ENCODE peak calls at places on chromosomes 12 and 14, in four cellular contexts. Y is uterus; U is PC-3; E is CD8-positive, alpha-beta memory T cell. V is an unnamed sample.

GRCh38 chr12:132186857-132187620 is 42.8 kb downstream of the NOC4L start:
- DNase-seq in Y (no peak), U (peak; percentile 36), E (no peak), V (no peak)

GRCh38 chr12:132711169-132711843 is 664 bp downstream of the PGAM5 start:
- DNase-seq in Y (no peak), U (no peak), E (no peak), V (no peak)

GRCh38 chr14:71764701-71765347 is 167.4 kb upstream of the RGS6 start:
- DNase-seq in Y (no peak), U (no peak), E (no peak), V (no peak)

GRCh38 chr12:67358686-67359374 is 89.7 kb downstream of the CAND1 start:
- DNase-seq in Y (no peak), U (no peak), E (no peak), V (no peak)

GRCh38 chr12:85872497-85873091 is 1.5 kb upstream of the NTS start:
- DNase-seq in Y (no peak), U (peak; percentile 81), E (no peak), V (no peak)

GRCh38 chr12:126784328-126784921 is 1482.5 kb upstream of the TMEM132C start:
- DNase-seq in Y (no peak), U (peak; percentile 81), E (peak; percentile 10), V (peak; percentile 57)

GRCh38 chr14:51613436-51613835 is 38.3 kb upstream of the FRMD6 start:
- DNase-seq in Y (no peak), U (no peak), E (no peak), V (no peak)

GRCh38 chr14:30484976-30485375 is 74.0 kb upstream of the G2E3 start:
- DNase-seq in Y (no peak), U (no peak), E (no peak), V (no peak)

GRCh38 chr14:104115691-104116543 is 22.5 kb upstream of the KIF26A start:
- DNase-seq in Y (no peak), U (peak; percentile 48), E (no peak), V (no peak)

GRCh38 chr14:65169351-65169750 is 67.0 kb upstream of the MAX start:
- DNase-seq in Y (no peak), U (no peak), E (no peak), V (no peak)

GRCh38 chr14:65972346-65972745 is 513.8 kb upstream of the CCDC196 start:
- DNase-seq in Y (no peak), U (no peak), E (no peak), V (no peak)

GRCh38 chr12:13135336-13136178 is 32.1 kb upstream of the GSG1 start:
- DNase-seq in Y (no peak), U (peak; percentile 97), E (no peak), V (peak; percentile 83)

GRCh38 chr12:115963030-115963480 is 314.4 kb downstream of the MED13L start:
- DNase-seq in Y (no peak), U (peak; percentile 40), E (no peak), V (no peak)

GRCh38 chr12:120574106-120574505 is 7.1 kb downstream of the POP5 start:
- DNase-seq in Y (no peak), U (no peak), E (no peak), V (no peak)

GRCh38 chr12:810635-811415 is 58.4 kb downstream of the WNK1 start:
- DNase-seq in Y (no peak), U (no peak), E (no peak), V (no peak)

GRCh38 chr12:87981495-87981894 is 47.7 kb downstream of the C12orf50 start:
- DNase-seq in Y (no peak), U (no peak), E (no peak), V (no peak)

GRCh38 chr14:94075008-94075407 is 6.0 kb downstream of the DDX24 start:
- DNase-seq in Y (no peak), U (no peak), E (no peak), V (no peak)
- H3K9me3 ChIP-seq in Y (peaks cover 6% of the 10 kb centered on the region), U (peaks cover 9% of the 10 kb centered on the region), E (peaks cover 8% of the 10 kb centered on the region), V (peaks cover 12% of the 10 kb centered on the region)

DNA sequence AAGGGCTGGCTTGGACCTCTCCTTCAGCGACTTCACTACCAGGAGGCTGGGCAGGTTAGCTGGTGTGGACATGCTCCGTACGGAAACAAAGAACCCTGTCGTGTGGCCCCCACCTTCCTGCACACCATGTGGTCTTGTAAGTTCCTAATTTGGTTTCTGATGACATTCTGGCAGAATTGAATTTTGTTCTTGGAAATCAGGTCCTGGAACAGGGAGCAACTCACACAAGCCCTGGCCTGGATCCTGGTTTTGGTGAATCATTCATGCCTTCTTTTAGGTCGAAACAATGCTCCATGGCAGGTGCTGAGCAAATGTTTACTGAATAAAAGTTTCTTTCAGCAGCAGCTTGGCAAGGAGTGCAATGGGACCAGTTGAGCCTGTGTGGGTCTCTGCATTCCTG is 978.5 kb downstream of the BCL11B start:
- DNase-seq in Y (no peak), U (no peak), E (no peak), V (no peak)
- H3K9me3 ChIP-seq in Y (no peaks in the 10 kb centered on the region), U (no peaks in the 10 kb centered on the region), E (no peaks in the 10 kb centered on the region), V (no peaks in the 10 kb centered on the region)

GRCh38 chr12:2263921-2264320 is 211.1 kb downstream of the CACNA1C start:
- DNase-seq in Y (no peak), U (no peak), E (no peak), V (no peak)

GRCh38 chr12:2262449-2262848 is 209.7 kb downstream of the CACNA1C start:
- DNase-seq in Y (no peak), U (no peak), E (no peak), V (no peak)

GRCh38 chr12:2266666-2267623 is 214.2 kb downstream of the CACNA1C start:
- DNase-seq in Y (no peak), U (no peak), E (no peak), V (peak; percentile 48)

GRCh38 chr12:2265461-2266167 is 212.8 kb downstream of the CACNA1C start:
- DNase-seq in Y (no peak), U (no peak), E (no peak), V (no peak)

GRCh38 chr12:2264622-2265306 is 212.0 kb downstream of the CACNA1C start:
- DNase-seq in Y (peak; percentile 77), U (no peak), E (no peak), V (peak; percentile 30)
- H3K9me3 ChIP-seq in Y (no peaks in the 10 kb centered on the region), U (no peaks in the 10 kb centered on the region), E (no peaks in the 10 kb centered on the region), V (no peaks in the 10 kb centered on the region)

GRCh38 chr14:50524071-50524470 is 8.3 kb downstream of the MAP4K5 start:
- DNase-seq in Y (no peak), U (no peak), E (no peak), V (no peak)
- H3K9me3 ChIP-seq in Y (no peaks in the 10 kb centered on the region), U (no peaks in the 10 kb centered on the region), E (no peaks in the 10 kb centered on the region), V (no peaks in the 10 kb centered on the region)

GRCh38 chr14:100807979-100808734 is 17.8 kb upstream of the MEG3 start:
- DNase-seq in Y (no peak), U (no peak), E (no peak), V (no peak)
- H3K9me3 ChIP-seq in Y (peaks cover 9% of the 10 kb centered on the region), U (peaks cover 8% of the 10 kb centered on the region), E (no peaks in the 10 kb centered on the region), V (peaks cover 9% of the 10 kb centered on the region)

GRCh38 chr12:34399631-34400422 is 377.5 kb downstream of the ALG10 start:
- DNase-seq in Y (peak; percentile 10), U (no peak), E (no peak), V (peak; percentile 24)
- H3K9me3 ChIP-seq in Y (no peaks in the 10 kb centered on the region), U (no peaks in the 10 kb centered on the region), E (no peaks in the 10 kb centered on the region), V (peaks cover 44% of the 10 kb centered on the region)

GRCh38 chr12:38161123-38162000 is 155.2 kb upstream of the ALG10B start:
- DNase-seq in Y (no peak), U (no peak), E (no peak), V (no peak)

GRCh38 chr12:38162708-38163441 is 153.7 kb upstream of the ALG10B start:
- DNase-seq in Y (no peak), U (no peak), E (no peak), V (no peak)

GRCh38 chr12:38163442-38163801 is 153.2 kb upstream of the ALG10B start:
- DNase-seq in Y (no peak), U (no peak), E (no peak), V (no peak)

GRCh38 chr12:38162013-38162412 is 154.6 kb upstream of the ALG10B start:
- DNase-seq in Y (no peak), U (no peak), E (no peak), V (no peak)

DNA sequence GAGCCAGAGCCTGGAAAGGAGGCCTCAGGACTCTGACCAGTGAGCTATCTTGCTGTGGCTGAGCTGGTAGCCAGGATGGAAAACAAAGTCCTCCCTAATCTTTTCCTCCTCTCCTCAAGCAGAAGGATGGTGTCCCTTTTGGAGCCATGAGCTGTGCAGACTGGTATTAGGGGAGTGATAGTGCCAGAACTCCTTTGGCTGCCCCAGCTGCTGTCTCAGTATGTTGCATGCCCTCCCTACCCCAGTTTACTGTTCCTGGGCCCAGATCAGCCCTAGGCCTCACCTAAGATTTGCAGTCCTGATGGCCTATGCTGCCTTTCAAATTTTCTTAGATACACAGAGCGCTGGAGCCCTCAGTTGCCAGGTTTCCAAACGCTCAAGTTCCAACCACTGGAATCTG is 150.3 kb upstream of the ALG10B start:
- DNase-seq in Y (no peak), U (no peak), E (no peak), V (no peak)
- H3K9me3 ChIP-seq in Y (no peaks in the 10 kb centered on the region), U (no peaks in the 10 kb centered on the region), E (no peaks in the 10 kb centered on the region), V (no peaks in the 10 kb centered on the region)